ENCODE peak calls at places on chromosome 21, in four cellular contexts. G, Q, V and Z are unnamed samples.

GRCh38 chr21:46423546-46424061 is 35.1 kb upstream of the DIP2A start:
- DNase-seq in G (no peak), Q (no peak), V (no peak), Z (no peak)

GRCh38 chr21:16536661-16537359 is 807.0 kb downstream of the USP25 start:
- DNase-seq in G (no peak), Q (no peak), V (no peak), Z (no peak)

GRCh38 chr21:41970751-41971653 is 17.2 kb upstream of the C2CD2 start:
- DNase-seq in G (no peak), Q (no peak), V (no peak), Z (no peak)

GRCh38 chr21:45951676-45952075 is 29.9 kb upstream of the COL6A1 start:
- DNase-seq in G (no peak), Q (no peak), V (no peak), Z (no peak)

GRCh38 chr21:42474043-42474831 is 21.8 kb downstream of the RSPH1 start:
- DNase-seq in G (no peak), Q (no peak), V (no peak), Z (peak; percentile 61)

GRCh38 chr21:28473530-28474225 is 519.0 kb downstream of the LTN1 start:
- DNase-seq in G (no peak), Q (no peak), V (no peak), Z (no peak)

GRCh38 chr21:15135867-15136629 is 71.2 kb upstream of the NRIP1 start:
- DNase-seq in G (no peak), Q (no peak), V (no peak), Z (no peak)

GRCh38 chr21:42156690-42157605 is 62.0 kb upstream of the ABCG1 start:
- DNase-seq in G (no peak), Q (no peak), V (no peak), Z (peak; percentile 15)

GRCh38 chr21:35476616-35477395 is 427.7 kb upstream of the RUNX1 start:
- DNase-seq in G (no peak), Q (no peak), V (no peak), Z (no peak)

GRCh38 chr21:14602418-14602987 is 56.4 kb upstream of the SAMSN1 start:
- DNase-seq in G (no peak), Q (no peak), V (no peak), Z (peak; percentile 24)

GRCh38 chr21:21232320-21232719 is 234.1 kb downstream of the NCAM2 start:
- DNase-seq in G (no peak), Q (no peak), V (peak; percentile 33), Z (no peak)

GRCh38 chr21:46117586-46118304 is 19.8 kb downstream of the COL6A2 start:
- DNase-seq in G (no peak), Q (peak; percentile 25), V (no peak), Z (no peak)

GRCh38 chr21:46116189-46116845 is 18.4 kb downstream of the COL6A2 start:
- DNase-seq in G (no peak), Q (peak; percentile 22), V (no peak), Z (no peak)

GRCh38 chr21:30839304-30839703 is 9.7 kb upstream of the KRTAP7-1 start:
- DNase-seq in G (no peak), Q (no peak), V (no peak), Z (peak; percentile 23)

GRCh38 chr21:31283025-31283424 is 61.0 kb downstream of the TIAM1 start:
- DNase-seq in G (no peak), Q (no peak), V (no peak), Z (no peak)

GRCh38 chr21:42389449-42389835 is 6.4 kb downstream of the TMPRSS3 start:
- DNase-seq in G (no peak), Q (no peak), V (no peak), Z (no peak)

GRCh38 chr21:35372201-35372600 is 323.1 kb upstream of the RUNX1 start:
- DNase-seq in G (no peak), Q (no peak), V (no peak), Z (no peak)

GRCh38 chr21:27534211-27534610 is 567.3 kb upstream of the ADAMTS5 start:
- DNase-seq in G (no peak), Q (no peak), V (no peak), Z (no peak)

GRCh38 chr21:16195896-16196443 is 466.2 kb downstream of the USP25 start:
- DNase-seq in G (no peak), Q (no peak), V (no peak), Z (no peak)

GRCh38 chr21:17195965-17196364 is 316.9 kb upstream of the CXADR start:
- DNase-seq in G (no peak), Q (no peak), V (no peak), Z (no peak)

GRCh38 chr21:35528109-35529042 is 479.3 kb upstream of the RUNX1 start:
- DNase-seq in G (no peak), Q (peak; percentile 35), V (no peak), Z (peak; percentile 29)

GRCh38 chr21:31232344-31232743 is 111.7 kb downstream of the TIAM1 start:
- DNase-seq in G (no peak), Q (no peak), V (no peak), Z (no peak)

GRCh38 chr21:14591882-14592281 is 45.8 kb upstream of the SAMSN1 start:
- DNase-seq in G (no peak), Q (peak; percentile 28), V (no peak), Z (no peak)

GRCh38 chr21:46662765-46663500 is 27.5 kb downstream of the PRMT2 start:
- DNase-seq in G (no peak), Q (no peak), V (no peak), Z (no peak)

GRCh38 chr21:44615881-44616590 is 4.2 kb downstream of the KRTAP10-8 start:
- DNase-seq in G (no peak), Q (no peak), V (no peak), Z (no peak)

GRCh38 chr21:44617071-44617501 is 5.2 kb downstream of the KRTAP10-8 start:
- DNase-seq in G (no peak), Q (no peak), V (no peak), Z (no peak)

GRCh38 chr21:44615466-44615865 is 3.6 kb downstream of the KRTAP10-8 start:
- DNase-seq in G (no peak), Q (no peak), V (no peak), Z (no peak)

GRCh38 chr21:44614961-44615391 is 3.1 kb downstream of the KRTAP10-8 start:
- DNase-seq in G (no peak), Q (no peak), V (no peak), Z (no peak)

DNA sequence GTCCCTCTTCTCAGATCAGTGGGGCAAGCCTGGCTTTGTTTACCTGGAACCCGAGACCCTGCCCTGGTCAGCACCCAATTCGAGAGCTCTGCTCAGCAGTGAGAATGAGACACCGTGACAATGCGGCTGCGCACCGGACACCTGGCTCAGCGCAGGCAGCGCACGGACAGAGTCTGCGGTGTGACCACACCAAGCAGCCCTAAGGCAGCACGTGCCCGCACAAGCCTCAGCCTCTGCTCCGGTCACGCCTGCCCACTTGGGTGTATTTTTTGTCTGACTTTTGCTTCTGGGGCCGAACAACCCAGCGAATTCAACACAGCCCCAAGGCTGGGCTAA is 4.7 kb downstream of the KRTAP10-8 start:
- DNase-seq in G (no peak), Q (no peak), V (no peak), Z (no peak)
- TF ChIP-seq CTCF in G (no peak), Q (no peak), V (no peak), Z (no peak)

DNA sequence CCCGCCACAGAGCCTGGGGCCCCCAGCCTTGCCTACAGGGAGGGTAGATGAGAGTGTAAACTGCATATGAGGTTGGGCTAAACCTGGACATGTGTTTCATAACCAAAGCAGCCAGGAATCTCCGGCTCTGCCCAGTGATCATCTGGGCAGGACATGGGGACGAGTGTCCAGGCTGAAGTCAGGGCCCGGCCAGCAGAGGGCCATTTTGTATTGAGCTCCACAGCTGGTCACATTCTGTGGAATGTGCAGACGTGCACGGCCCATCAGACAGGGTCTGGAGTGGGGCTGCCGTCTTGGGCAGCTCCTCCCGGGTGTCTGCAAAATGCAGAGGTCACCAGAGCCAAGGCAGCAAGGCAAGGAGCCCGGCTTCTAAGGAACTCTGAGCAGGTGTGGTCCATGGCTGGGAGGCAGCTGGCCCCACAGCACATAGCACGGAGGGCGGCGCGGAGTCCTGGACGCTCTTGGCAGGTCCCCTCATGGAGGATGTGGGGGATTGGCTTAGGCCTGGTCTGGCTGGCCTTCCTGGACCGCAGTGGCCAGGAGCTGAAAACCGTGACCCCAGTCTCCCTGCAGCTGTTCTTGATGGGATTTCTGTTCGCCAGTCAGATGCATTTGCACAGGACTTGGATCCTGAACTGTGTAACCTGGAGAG is 6.3 kb downstream of the LRRC3 start:
- DNase-seq in G (no peak), Q (peak; percentile 38), V (no peak), Z (no peak)
- TF ChIP-seq CTCF in G (no peak), Q (peak; percentile 50), V (no peak), Z (no peak)

DNA sequence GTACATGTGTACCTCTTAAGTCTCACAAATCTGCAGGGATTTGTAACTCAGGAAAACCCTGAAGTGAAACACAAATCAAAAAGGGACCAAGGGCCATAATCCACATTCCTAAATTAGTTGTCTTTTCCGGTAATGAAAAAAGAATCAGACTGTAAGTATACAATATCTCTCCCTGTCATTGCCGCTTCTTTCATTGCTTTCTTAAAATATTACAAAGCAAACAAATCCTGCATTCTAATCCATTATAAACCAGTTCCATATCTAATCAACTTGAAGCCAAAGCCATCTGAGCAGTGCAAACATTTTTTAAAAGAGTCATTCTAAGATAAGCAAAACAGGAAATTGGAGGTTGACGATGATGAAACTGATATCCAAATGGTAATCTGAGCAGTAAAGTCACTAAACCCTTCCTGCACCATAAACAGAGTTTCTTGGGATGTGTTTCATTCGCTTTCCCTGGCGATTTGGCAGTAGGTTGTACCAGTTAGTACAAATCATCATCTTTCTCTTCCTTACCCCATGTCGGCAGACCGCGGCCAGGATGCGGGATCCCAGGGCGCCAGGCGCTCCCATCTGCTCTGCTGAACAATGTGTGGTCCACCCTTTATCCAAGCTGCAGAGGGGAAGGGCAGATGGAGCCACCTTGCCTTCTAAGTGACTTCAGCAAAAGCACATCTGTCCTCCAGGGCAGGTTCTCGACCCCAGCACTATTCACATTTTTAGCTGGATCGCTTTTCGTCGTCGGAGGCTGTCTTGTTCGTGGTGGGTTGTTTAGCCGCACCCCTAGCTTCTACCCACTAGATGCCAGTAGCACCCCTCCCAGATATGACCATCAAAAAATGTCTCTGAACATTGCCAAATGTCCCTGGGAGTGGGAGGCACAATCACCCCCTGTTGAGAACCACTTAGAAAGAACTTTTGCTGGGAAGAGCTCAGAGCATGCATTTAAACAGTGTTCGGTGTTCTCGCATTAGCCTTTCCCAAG is 58.4 kb upstream of the SIM2 start:
- DNase-seq in G (no peak), Q (no peak), V (no peak), Z (no peak)
- TF ChIP-seq CTCF in G (no peak), Q (no peak), V (no peak), Z (no peak)

DNA sequence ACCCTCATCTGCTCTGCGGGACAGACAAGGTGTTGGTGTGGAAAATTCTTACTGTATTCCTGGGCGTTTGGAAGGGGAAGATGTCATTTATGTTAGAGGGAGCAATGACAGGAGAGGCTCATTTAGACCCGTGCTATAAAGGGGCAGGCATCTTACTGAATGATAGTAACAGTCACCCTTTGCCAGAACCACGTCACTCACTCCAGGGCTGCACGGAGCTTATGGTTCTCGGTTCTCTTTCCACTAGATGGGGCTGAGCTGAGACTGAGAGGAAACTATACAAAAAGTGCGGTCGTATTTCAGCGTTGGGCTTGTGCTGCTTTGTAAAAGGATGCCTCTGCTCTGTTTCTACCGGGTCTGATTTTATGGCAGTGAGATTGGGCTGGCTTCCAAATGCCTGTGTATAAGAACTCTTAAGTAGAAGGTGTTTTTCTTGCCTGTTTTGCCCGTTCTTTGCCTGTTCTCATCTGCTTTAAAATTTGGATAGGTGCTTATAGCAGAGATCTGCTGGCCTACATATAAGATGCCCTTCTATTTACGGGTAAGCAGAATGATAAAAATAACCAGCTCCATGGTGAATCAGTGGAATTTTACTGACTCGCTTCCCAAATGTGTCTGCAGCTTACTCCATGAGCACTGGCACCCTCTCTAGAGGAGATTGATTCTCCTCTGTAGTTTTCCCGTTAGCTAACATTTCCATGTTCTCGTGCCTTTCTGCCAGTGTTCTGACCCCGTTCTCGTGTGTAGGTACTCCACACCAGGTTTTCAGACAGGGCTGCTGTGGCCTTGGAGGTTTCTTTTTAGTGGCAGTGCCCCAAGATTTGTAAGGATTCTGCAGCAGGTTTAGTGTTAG is 55.9 kb downstream of the MRPS6 start:
- DNase-seq in G (peak; percentile 38), Q (peak; percentile 85), V (peak; percentile 58), Z (no peak)
- TF ChIP-seq CTCF in G (peak; percentile 38), Q (peak; percentile 44), V (peak; percentile 62), Z (no peak)

GRCh38 chr21:32383812-32384211 is 9.0 kb downstream of the URB1 start:
- DNase-seq in G (no peak), Q (no peak), V (no peak), Z (no peak)
- TF ChIP-seq CTCF in G (no peak), Q (no peak), V (no peak), Z (no peak)